ENCODE peak calls at places on chromosomes 13 and 19, in ten cellular contexts. Z is CD8-positive, alpha-beta memory T cell; A is choroid plexus epithelial cell; T is astrocyte of the cerebellum; Y is CD8-positive, alpha-beta T cell; I is brain microvascular endothelial cell; R is breast epithelium; F is MM.1S; K is HFF-Myc; O is heart right ventricle. U is an unnamed sample.

GRCh38 chr19:57110592-57111328 is 9.0 kb upstream of the USP29 start:
- DNase-seq in Z (no peak), A (no peak), T (no peak), Y (no peak), I (no peak), R (no peak), F (no peak), K (no peak), O (no peak), U (peak; percentile 1)

GRCh38 chr13:102654786-102655185 is 40.1 kb downstream of the METTL21C start:
- DNase-seq in Z (no peak), A (no peak), T (no peak), Y (no peak), I (no peak), R (no peak), F (no peak), K (no peak), O (no peak), U (no peak)

GRCh38 chr19:18049390-18049789 is 37.3 kb downstream of the IL12RB1 start:
- DNase-seq in Z (no peak), A (peak; percentile 80), T (no peak), Y (no peak), I (peak; percentile 38), R (peak; percentile 77), F (no peak), K (no peak), O (peak; percentile 98), U (peak; percentile 31)

GRCh38 chr19:3397266-3398022 is 31.1 kb downstream of the NFIC start:
- DNase-seq in Z (no peak), A (no peak), T (no peak), Y (no peak), I (no peak), R (no peak), F (no peak), K (no peak), O (no peak), U (peak; percentile 44)

GRCh38 chr19:45075215-45076028 is 856 bp downstream of the ZNF296 start:
- DNase-seq in Z (no peak), A (peak; percentile 29), T (no peak), Y (no peak), I (no peak), R (peak; percentile 83), F (peak; percentile 94), K (no peak), O (peak; percentile 55), U (peak; percentile 39)

GRCh38 chr13:75010941-75011340 is 471.0 kb downstream of the TBC1D4 start:
- DNase-seq in Z (no peak), A (no peak), T (no peak), Y (no peak), I (no peak), R (no peak), F (no peak), K (no peak), O (no peak), U (no peak)

GRCh38 chr19:40607898-40608621 is 6.9 kb downstream of the LTBP4 start:
- DNase-seq in Z (no peak), A (no peak), T (no peak), Y (no peak), I (no peak), R (no peak), F (no peak), K (no peak), O (no peak), U (no peak)

GRCh38 chr19:53647350-53647749 is 15.6 kb downstream of the DPRX start:
- DNase-seq in Z (no peak), A (no peak), T (no peak), Y (no peak), I (no peak), R (no peak), F (no peak), K (no peak), O (no peak), U (no peak)

GRCh38 chr13:30963794-30964193 is 31.3 kb downstream of the TEX26 start:
- DNase-seq in Z (no peak), A (peak; percentile 76), T (no peak), Y (no peak), I (peak; percentile 32), R (no peak), F (no peak), K (peak; percentile 10), O (no peak), U (peak; percentile 40)

GRCh38 chr19:11736696-11737095 is 2.0 kb downstream of the ZNF823 start:
- DNase-seq in Z (no peak), A (peak; percentile 17), T (no peak), Y (no peak), I (peak; percentile 51), R (no peak), F (no peak), K (no peak), O (peak; percentile 39), U (peak; percentile 61)

GRCh38 chr19:50233308-50233910 is 30.0 kb downstream of the MYH14 start:
- DNase-seq in Z (no peak), A (no peak), T (no peak), Y (no peak), I (no peak), R (no peak), F (no peak), K (no peak), O (no peak), U (peak; percentile 21)

GRCh38 chr13:78784017-78784745 is 125.2 kb upstream of the OBI1 start:
- DNase-seq in Z (no peak), A (no peak), T (no peak), Y (no peak), I (no peak), R (no peak), F (no peak), K (no peak), O (no peak), U (no peak)

GRCh38 chr13:109654341-109655205 is 131.8 kb downstream of the IRS2 start:
- DNase-seq in Z (no peak), A (peak; percentile 89), T (no peak), Y (no peak), I (no peak), R (no peak), F (no peak), K (no peak), O (no peak), U (peak; percentile 92)

GRCh38 chr13:114043421-114044053 is 69.7 kb upstream of the C13orf46 start:
- DNase-seq in Z (no peak), A (peak; percentile 91), T (peak; percentile 44), Y (no peak), I (peak; percentile 83), R (no peak), F (no peak), K (peak; percentile 79), O (peak; percentile 66), U (peak; percentile 99)

GRCh38 chr19:49120325-49120683 is 960 bp downstream of the PPFIA3 start:
- DNase-seq in Z (no peak), A (no peak), T (no peak), Y (no peak), I (no peak), R (no peak), F (no peak), K (no peak), O (no peak), U (no peak)
- H3K4me3 ChIP-seq in Z (no peak overlapping the region), A (no peak overlapping the region), T (no peak overlapping the region), Y (no peak overlapping the region), I (no peak overlapping the region), R (peak overlapping the region; percentile 73), F (peak overlapping the region; percentile 86), K (no peak overlapping the region), O (no peak overlapping the region), U (no peak overlapping the region)

GRCh38 chr13:92938481-92939020 is 288.1 kb upstream of the GPC6 start:
- DNase-seq in Z (no peak), A (no peak), T (no peak), Y (no peak), I (no peak), R (no peak), F (no peak), K (no peak), O (no peak), U (no peak)

GRCh38 chr13:92941167-92941566 is 285.4 kb upstream of the GPC6 start:
- DNase-seq in Z (no peak), A (peak; percentile 31), T (peak; percentile 37), Y (no peak), I (no peak), R (no peak), F (no peak), K (no peak), O (no peak), U (no peak)
- H3K4me3 ChIP-seq in Z (no peak overlapping the region), A (no peak overlapping the region), T (no peak overlapping the region), Y (no peak overlapping the region), I (no peak overlapping the region), R (no peak overlapping the region), F (no peak overlapping the region), K (no peak overlapping the region), O (no peak overlapping the region), U (no peak overlapping the region)

DNA sequence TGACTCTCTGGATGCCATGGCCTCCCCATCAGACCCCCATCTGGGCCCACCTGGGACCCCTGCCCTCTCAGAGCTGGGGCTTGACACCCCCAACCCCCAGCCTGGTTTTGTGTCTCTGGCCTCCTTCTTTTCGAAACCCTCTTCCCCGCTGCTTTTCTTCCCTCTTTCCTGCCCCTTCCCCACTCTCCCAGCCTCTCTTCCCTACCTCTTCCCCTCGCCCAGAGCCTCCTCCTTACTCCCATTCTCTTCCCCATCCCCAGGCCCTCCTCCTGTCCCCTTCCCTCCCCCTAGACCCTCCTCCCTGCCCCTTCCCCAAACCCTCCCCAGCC is 2.1 kb downstream of the TNFSF9 start:
- DNase-seq in Z (no peak), A (no peak), T (no peak), Y (no peak), I (no peak), R (no peak), F (no peak), K (no peak), O (no peak), U (no peak)
- H3K4me3 ChIP-seq in Z (peak overlapping the region; percentile 49), A (no peak overlapping the region), T (no peak overlapping the region), Y (no peak overlapping the region), I (no peak overlapping the region), R (no peak overlapping the region), F (peak overlapping the region; percentile 80), K (peak overlapping the region; percentile 49), O (no peak overlapping the region), U (no peak overlapping the region)

GRCh38 chr19:48967346-48968178 is 2.5 kb downstream of the FTL start:
- DNase-seq in Z (no peak), A (peak; percentile 68), T (no peak), Y (no peak), I (no peak), R (no peak), F (no peak), K (no peak), O (no peak), U (peak; percentile 76)

GRCh38 chr19:48965806-48966540 is 864 bp downstream of the FTL start:
- DNase-seq in Z (peak; percentile 90), A (peak; percentile 88), T (peak; percentile 73), Y (peak; percentile 79), I (peak; percentile 76), R (peak; percentile 83), F (peak; percentile 90), K (no peak), O (peak; percentile 90), U (peak; percentile 80)

GRCh38 chr19:48965033-48965805 is at the start of gene FTL:
- DNase-seq in Z (peak; percentile 85), A (peak; percentile 98), T (peak; percentile 80), Y (peak; percentile 88), I (peak; percentile 96), R (peak; percentile 96), F (peak; percentile 95), K (no peak), O (peak; percentile 98), U (peak; percentile 91)

GRCh38 chr19:48968179-48968661 is 3.1 kb downstream of the FTL start:
- DNase-seq in Z (no peak), A (peak; percentile 53), T (no peak), Y (no peak), I (no peak), R (no peak), F (no peak), K (no peak), O (no peak), U (peak; percentile 36)

GRCh38 chr19:48966541-48967345 is 1.6 kb downstream of the FTL start:
- DNase-seq in Z (no peak), A (peak; percentile 23), T (no peak), Y (no peak), I (no peak), R (no peak), F (no peak), K (no peak), O (no peak), U (no peak)
- H3K4me3 ChIP-seq in Z (peak overlapping the region; percentile 88), A (peak overlapping the region; percentile 78), T (peak overlapping the region; percentile 68), Y (peak overlapping the region; percentile 98), I (peak overlapping the region; percentile 79), R (peak overlapping the region; percentile 92), F (peak overlapping the region; percentile 94), K (peak overlapping the region; percentile 91), O (peak overlapping the region; percentile 68), U (peak overlapping the region; percentile 92)